ENCODE peak calls at places on chromosomes 11 and 22, in ten cellular contexts. One of them, this sample, is unnamed.

GRCh38 chr22:40218723-40219294 is 41.1 kb downstream of the TNRC6B start:
- DNase-seq in fibroblast of mammary gland: no peak
- DNase-seq in HT-29: no peak
- DNase-seq in stimulated activated CD4-positive, alpha-beta T cell treated with anti-CD3 and anti-CD28 coated beads, TNF-alpha, amount 100 ng/mL, for 24 hours: no peak
- DNase-seq in GOT3: no peak
- DNase-seq in HFF-Myc: no peak
- DNase-seq in iris pigment epithelial cell: peak
- DNase-seq in dorsolateral prefrontal cortex: no peak
- DNase-seq in HAP-1: no peak
- DNase-seq in left colon: no peak
- DNase-seq in this sample: no peak

GRCh38 chr11:126991596-126991995 is 9.0 kb downstream of the KIRREL3 start:
- DNase-seq in fibroblast of mammary gland: peak
- DNase-seq in HT-29: no peak
- DNase-seq in stimulated activated CD4-positive, alpha-beta T cell treated with anti-CD3 and anti-CD28 coated beads, TNF-alpha, amount 100 ng/mL, for 24 hours: no peak
- DNase-seq in GOT3: no peak
- DNase-seq in HFF-Myc: no peak
- DNase-seq in iris pigment epithelial cell: no peak
- DNase-seq in dorsolateral prefrontal cortex: no peak
- DNase-seq in HAP-1: no peak
- DNase-seq in left colon: no peak
- DNase-seq in this sample: no peak

GRCh38 chr22:44099696-44100095 is 75.6 kb downstream of the PARVB start:
- DNase-seq in fibroblast of mammary gland: no peak
- DNase-seq in HT-29: no peak
- DNase-seq in stimulated activated CD4-positive, alpha-beta T cell treated with anti-CD3 and anti-CD28 coated beads, TNF-alpha, amount 100 ng/mL, for 24 hours: no peak
- DNase-seq in GOT3: no peak
- DNase-seq in HFF-Myc: no peak
- DNase-seq in iris pigment epithelial cell: no peak
- DNase-seq in dorsolateral prefrontal cortex: peak
- DNase-seq in HAP-1: no peak
- DNase-seq in left colon: peak
- DNase-seq in this sample: no peak

GRCh38 chr11:42762348-42762747 is 549.4 kb upstream of the API5 start:
- DNase-seq in fibroblast of mammary gland: no peak
- DNase-seq in HT-29: no peak
- DNase-seq in stimulated activated CD4-positive, alpha-beta T cell treated with anti-CD3 and anti-CD28 coated beads, TNF-alpha, amount 100 ng/mL, for 24 hours: no peak
- DNase-seq in GOT3: no peak
- DNase-seq in HFF-Myc: no peak
- DNase-seq in iris pigment epithelial cell: no peak
- DNase-seq in dorsolateral prefrontal cortex: no peak
- DNase-seq in HAP-1: no peak
- DNase-seq in left colon: no peak
- DNase-seq in this sample: no peak

GRCh38 chr11:45804806-45805304 is at the start of gene SLC35C1:
- DNase-seq in fibroblast of mammary gland: peak
- DNase-seq in HT-29: peak
- DNase-seq in stimulated activated CD4-positive, alpha-beta T cell treated with anti-CD3 and anti-CD28 coated beads, TNF-alpha, amount 100 ng/mL, for 24 hours: peak
- DNase-seq in GOT3: peak
- DNase-seq in HFF-Myc: peak
- DNase-seq in iris pigment epithelial cell: peak
- DNase-seq in dorsolateral prefrontal cortex: peak
- DNase-seq in HAP-1: peak
- DNase-seq in left colon: peak
- DNase-seq in this sample: no peak

GRCh38 chr11:120931057-120931779 is 92.7 kb upstream of the TBCEL start:
- DNase-seq in fibroblast of mammary gland: no peak
- DNase-seq in HT-29: no peak
- DNase-seq in stimulated activated CD4-positive, alpha-beta T cell treated with anti-CD3 and anti-CD28 coated beads, TNF-alpha, amount 100 ng/mL, for 24 hours: no peak
- DNase-seq in GOT3: no peak
- DNase-seq in HFF-Myc: no peak
- DNase-seq in iris pigment epithelial cell: no peak
- DNase-seq in dorsolateral prefrontal cortex: no peak
- DNase-seq in HAP-1: peak
- DNase-seq in left colon: no peak
- DNase-seq in this sample: no peak

GRCh38 chr22:26629988-26630761 is 8.4 kb downstream of the CRYBA4 start:
- DNase-seq in fibroblast of mammary gland: no peak
- DNase-seq in HT-29: no peak
- DNase-seq in stimulated activated CD4-positive, alpha-beta T cell treated with anti-CD3 and anti-CD28 coated beads, TNF-alpha, amount 100 ng/mL, for 24 hours: no peak
- DNase-seq in GOT3: no peak
- DNase-seq in HFF-Myc: no peak
- DNase-seq in iris pigment epithelial cell: no peak
- DNase-seq in dorsolateral prefrontal cortex: no peak
- DNase-seq in HAP-1: no peak
- DNase-seq in left colon: no peak
- DNase-seq in this sample: no peak

GRCh38 chr22:24926849-24927579 is 19.5 kb downstream of the LHFPL7 start:
- DNase-seq in fibroblast of mammary gland: peak
- DNase-seq in HT-29: no peak
- DNase-seq in stimulated activated CD4-positive, alpha-beta T cell treated with anti-CD3 and anti-CD28 coated beads, TNF-alpha, amount 100 ng/mL, for 24 hours: no peak
- DNase-seq in GOT3: no peak
- DNase-seq in HFF-Myc: no peak
- DNase-seq in iris pigment epithelial cell: peak
- DNase-seq in dorsolateral prefrontal cortex: no peak
- DNase-seq in HAP-1: no peak
- DNase-seq in left colon: no peak
- DNase-seq in this sample: no peak

GRCh38 chr22:43110927-43111623 is 525 bp downstream of the BIK start:
- DNase-seq in fibroblast of mammary gland: no peak
- DNase-seq in HT-29: no peak
- DNase-seq in stimulated activated CD4-positive, alpha-beta T cell treated with anti-CD3 and anti-CD28 coated beads, TNF-alpha, amount 100 ng/mL, for 24 hours: no peak
- DNase-seq in GOT3: no peak
- DNase-seq in HFF-Myc: no peak
- DNase-seq in iris pigment epithelial cell: no peak
- DNase-seq in dorsolateral prefrontal cortex: no peak
- DNase-seq in HAP-1: peak
- DNase-seq in left colon: peak
- DNase-seq in this sample: no peak

GRCh38 chr22:41350087-41350486 is 31.7 kb upstream of the TEF start:
- DNase-seq in fibroblast of mammary gland: peak
- DNase-seq in HT-29: peak
- DNase-seq in stimulated activated CD4-positive, alpha-beta T cell treated with anti-CD3 and anti-CD28 coated beads, TNF-alpha, amount 100 ng/mL, for 24 hours: no peak
- DNase-seq in GOT3: no peak
- DNase-seq in HFF-Myc: no peak
- DNase-seq in iris pigment epithelial cell: no peak
- DNase-seq in dorsolateral prefrontal cortex: no peak
- DNase-seq in HAP-1: no peak
- DNase-seq in left colon: no peak
- DNase-seq in this sample: no peak

GRCh38 chr22:36257948-36258674 is 5.2 kb downstream of the APOL1 start:
- DNase-seq in fibroblast of mammary gland: no peak
- DNase-seq in HT-29: no peak
- DNase-seq in stimulated activated CD4-positive, alpha-beta T cell treated with anti-CD3 and anti-CD28 coated beads, TNF-alpha, amount 100 ng/mL, for 24 hours: no peak
- DNase-seq in GOT3: no peak
- DNase-seq in HFF-Myc: no peak
- DNase-seq in iris pigment epithelial cell: no peak
- DNase-seq in dorsolateral prefrontal cortex: no peak
- DNase-seq in HAP-1: no peak
- DNase-seq in left colon: no peak
- DNase-seq in this sample: no peak

GRCh38 chr11:128341280-128341679 is 246.1 kb downstream of the ETS1 start:
- DNase-seq in fibroblast of mammary gland: peak
- DNase-seq in HT-29: no peak
- DNase-seq in stimulated activated CD4-positive, alpha-beta T cell treated with anti-CD3 and anti-CD28 coated beads, TNF-alpha, amount 100 ng/mL, for 24 hours: no peak
- DNase-seq in GOT3: no peak
- DNase-seq in HFF-Myc: no peak
- DNase-seq in iris pigment epithelial cell: peak
- DNase-seq in dorsolateral prefrontal cortex: no peak
- DNase-seq in HAP-1: no peak
- DNase-seq in left colon: no peak
- DNase-seq in this sample: no peak

GRCh38 chr11:86197448-86197847 is 47.1 kb upstream of the EED start:
- DNase-seq in fibroblast of mammary gland: no peak
- DNase-seq in HT-29: no peak
- DNase-seq in stimulated activated CD4-positive, alpha-beta T cell treated with anti-CD3 and anti-CD28 coated beads, TNF-alpha, amount 100 ng/mL, for 24 hours: no peak
- DNase-seq in GOT3: no peak
- DNase-seq in HFF-Myc: no peak
- DNase-seq in iris pigment epithelial cell: no peak
- DNase-seq in dorsolateral prefrontal cortex: no peak
- DNase-seq in HAP-1: no peak
- DNase-seq in left colon: no peak
- DNase-seq in this sample: no peak

GRCh38 chr11:3163241-3163981 is 1.7 kb downstream of the OSBPL5 start:
- DNase-seq in fibroblast of mammary gland: no peak
- DNase-seq in HT-29: no peak
- DNase-seq in stimulated activated CD4-positive, alpha-beta T cell treated with anti-CD3 and anti-CD28 coated beads, TNF-alpha, amount 100 ng/mL, for 24 hours: no peak
- DNase-seq in GOT3: no peak
- DNase-seq in HFF-Myc: no peak
- DNase-seq in iris pigment epithelial cell: no peak
- DNase-seq in dorsolateral prefrontal cortex: peak
- DNase-seq in HAP-1: no peak
- DNase-seq in left colon: no peak
- DNase-seq in this sample: no peak

GRCh38 chr11:46382644-46383403 is 1.4 kb downstream of the MDK start:
- DNase-seq in fibroblast of mammary gland: peak
- DNase-seq in HT-29: peak
- DNase-seq in stimulated activated CD4-positive, alpha-beta T cell treated with anti-CD3 and anti-CD28 coated beads, TNF-alpha, amount 100 ng/mL, for 24 hours: no peak
- DNase-seq in GOT3: no peak
- DNase-seq in HFF-Myc: no peak
- DNase-seq in iris pigment epithelial cell: peak
- DNase-seq in dorsolateral prefrontal cortex: no peak
- DNase-seq in HAP-1: peak
- DNase-seq in left colon: no peak
- DNase-seq in this sample: no peak

GRCh38 chr22:36465232-36466021 is 16.0 kb downstream of the TXN2 start:
- DNase-seq in fibroblast of mammary gland: peak
- DNase-seq in HT-29: peak
- DNase-seq in stimulated activated CD4-positive, alpha-beta T cell treated with anti-CD3 and anti-CD28 coated beads, TNF-alpha, amount 100 ng/mL, for 24 hours: no peak
- DNase-seq in GOT3: peak
- DNase-seq in HFF-Myc: no peak
- DNase-seq in iris pigment epithelial cell: peak
- DNase-seq in dorsolateral prefrontal cortex: no peak
- DNase-seq in HAP-1: no peak
- DNase-seq in left colon: peak
- DNase-seq in this sample: no peak

GRCh38 chr22:47656806-47657205 is 894.4 kb downstream of the TBC1D22A start:
- DNase-seq in fibroblast of mammary gland: no peak
- DNase-seq in HT-29: no peak
- DNase-seq in stimulated activated CD4-positive, alpha-beta T cell treated with anti-CD3 and anti-CD28 coated beads, TNF-alpha, amount 100 ng/mL, for 24 hours: no peak
- DNase-seq in GOT3: no peak
- DNase-seq in HFF-Myc: no peak
- DNase-seq in iris pigment epithelial cell: no peak
- DNase-seq in dorsolateral prefrontal cortex: no peak
- DNase-seq in HAP-1: no peak
- DNase-seq in left colon: no peak
- DNase-seq in this sample: no peak

GRCh38 chr11:61152816-61153592 is 8.2 kb downstream of the VPS37C start:
- DNase-seq in fibroblast of mammary gland: peak
- DNase-seq in HT-29: peak
- DNase-seq in stimulated activated CD4-positive, alpha-beta T cell treated with anti-CD3 and anti-CD28 coated beads, TNF-alpha, amount 100 ng/mL, for 24 hours: no peak
- DNase-seq in GOT3: no peak
- DNase-seq in HFF-Myc: no peak
- DNase-seq in iris pigment epithelial cell: peak
- DNase-seq in dorsolateral prefrontal cortex: no peak
- DNase-seq in HAP-1: no peak
- DNase-seq in left colon: no peak
- DNase-seq in this sample: no peak

GRCh38 chr11:84255483-84255882 is 969.3 kb upstream of the CCDC90B start:
- DNase-seq in fibroblast of mammary gland: no peak
- DNase-seq in HT-29: no peak
- DNase-seq in stimulated activated CD4-positive, alpha-beta T cell treated with anti-CD3 and anti-CD28 coated beads, TNF-alpha, amount 100 ng/mL, for 24 hours: no peak
- DNase-seq in GOT3: no peak
- DNase-seq in HFF-Myc: no peak
- DNase-seq in iris pigment epithelial cell: no peak
- DNase-seq in dorsolateral prefrontal cortex: no peak
- DNase-seq in HAP-1: no peak
- DNase-seq in left colon: no peak
- DNase-seq in this sample: no peak

GRCh38 chr11:76152086-76152658 is 54.1 kb downstream of the WNT11 start:
- DNase-seq in fibroblast of mammary gland: peak
- DNase-seq in HT-29: peak
- DNase-seq in stimulated activated CD4-positive, alpha-beta T cell treated with anti-CD3 and anti-CD28 coated beads, TNF-alpha, amount 100 ng/mL, for 24 hours: peak
- DNase-seq in GOT3: peak
- DNase-seq in HFF-Myc: no peak
- DNase-seq in iris pigment epithelial cell: peak
- DNase-seq in dorsolateral prefrontal cortex: peak
- DNase-seq in HAP-1: peak
- DNase-seq in left colon: peak
- DNase-seq in this sample: peak

GRCh38 chr11:69298778-69299461 is 5.0 kb downstream of the MYEOV start:
- DNase-seq in fibroblast of mammary gland: peak
- DNase-seq in HT-29: no peak
- DNase-seq in stimulated activated CD4-positive, alpha-beta T cell treated with anti-CD3 and anti-CD28 coated beads, TNF-alpha, amount 100 ng/mL, for 24 hours: no peak
- DNase-seq in GOT3: no peak
- DNase-seq in HFF-Myc: no peak
- DNase-seq in iris pigment epithelial cell: peak
- DNase-seq in dorsolateral prefrontal cortex: no peak
- DNase-seq in HAP-1: no peak
- DNase-seq in left colon: no peak
- DNase-seq in this sample: no peak

GRCh38 chr11:118438314-118438931 is 2.1 kb downstream of the KMT2A start:
- DNase-seq in fibroblast of mammary gland: peak
- DNase-seq in HT-29: peak
- DNase-seq in stimulated activated CD4-positive, alpha-beta T cell treated with anti-CD3 and anti-CD28 coated beads, TNF-alpha, amount 100 ng/mL, for 24 hours: peak
- DNase-seq in GOT3: no peak
- DNase-seq in HFF-Myc: no peak
- DNase-seq in iris pigment epithelial cell: peak
- DNase-seq in dorsolateral prefrontal cortex: peak
- DNase-seq in HAP-1: peak
- DNase-seq in left colon: peak
- DNase-seq in this sample: no peak

GRCh38 chr11:134668796-134669195 is 256.8 kb upstream of the B3GAT1 start:
- DNase-seq in fibroblast of mammary gland: no peak
- DNase-seq in HT-29: no peak
- DNase-seq in stimulated activated CD4-positive, alpha-beta T cell treated with anti-CD3 and anti-CD28 coated beads, TNF-alpha, amount 100 ng/mL, for 24 hours: no peak
- DNase-seq in GOT3: no peak
- DNase-seq in HFF-Myc: no peak
- DNase-seq in iris pigment epithelial cell: no peak
- DNase-seq in dorsolateral prefrontal cortex: no peak
- DNase-seq in HAP-1: no peak
- DNase-seq in left colon: no peak
- DNase-seq in this sample: no peak

GRCh38 chr11:4700436-4700820 is 2.8 kb upstream of the OR51E2 start:
- DNase-seq in fibroblast of mammary gland: no peak
- DNase-seq in HT-29: no peak
- DNase-seq in stimulated activated CD4-positive, alpha-beta T cell treated with anti-CD3 and anti-CD28 coated beads, TNF-alpha, amount 100 ng/mL, for 24 hours: no peak
- DNase-seq in GOT3: no peak
- DNase-seq in HFF-Myc: no peak
- DNase-seq in iris pigment epithelial cell: no peak
- DNase-seq in dorsolateral prefrontal cortex: no peak
- DNase-seq in HAP-1: no peak
- DNase-seq in left colon: no peak
- DNase-seq in this sample: no peak

GRCh38 chr11:2578006-2578933 is 121.5 kb downstream of the KCNQ1OT1 start:
- DNase-seq in fibroblast of mammary gland: no peak
- DNase-seq in HT-29: no peak
- DNase-seq in stimulated activated CD4-positive, alpha-beta T cell treated with anti-CD3 and anti-CD28 coated beads, TNF-alpha, amount 100 ng/mL, for 24 hours: no peak
- DNase-seq in GOT3: no peak
- DNase-seq in HFF-Myc: no peak
- DNase-seq in iris pigment epithelial cell: no peak
- DNase-seq in dorsolateral prefrontal cortex: peak
- DNase-seq in HAP-1: no peak
- DNase-seq in left colon: peak
- DNase-seq in this sample: no peak

GRCh38 chr11:121839821-121840220 is 276.2 kb downstream of the BLID start:
- DNase-seq in fibroblast of mammary gland: peak
- DNase-seq in HT-29: no peak
- DNase-seq in stimulated activated CD4-positive, alpha-beta T cell treated with anti-CD3 and anti-CD28 coated beads, TNF-alpha, amount 100 ng/mL, for 24 hours: no peak
- DNase-seq in GOT3: no peak
- DNase-seq in HFF-Myc: no peak
- DNase-seq in iris pigment epithelial cell: peak
- DNase-seq in dorsolateral prefrontal cortex: no peak
- DNase-seq in HAP-1: no peak
- DNase-seq in left colon: no peak
- DNase-seq in this sample: no peak

GRCh38 chr22:39928556-39929401 is 27.9 kb downstream of the GRAP2 start:
- DNase-seq in fibroblast of mammary gland: no peak
- DNase-seq in HT-29: no peak
- DNase-seq in stimulated activated CD4-positive, alpha-beta T cell treated with anti-CD3 and anti-CD28 coated beads, TNF-alpha, amount 100 ng/mL, for 24 hours: no peak
- DNase-seq in GOT3: no peak
- DNase-seq in HFF-Myc: no peak
- DNase-seq in iris pigment epithelial cell: no peak
- DNase-seq in dorsolateral prefrontal cortex: no peak
- DNase-seq in HAP-1: no peak
- DNase-seq in left colon: no peak
- DNase-seq in this sample: no peak

GRCh38 chr22:19041403-19042074 is 80.7 kb downstream of the DGCR2 start:
- DNase-seq in fibroblast of mammary gland: no peak
- DNase-seq in HT-29: no peak
- DNase-seq in stimulated activated CD4-positive, alpha-beta T cell treated with anti-CD3 and anti-CD28 coated beads, TNF-alpha, amount 100 ng/mL, for 24 hours: no peak
- DNase-seq in GOT3: no peak
- DNase-seq in HFF-Myc: no peak
- DNase-seq in iris pigment epithelial cell: no peak
- DNase-seq in dorsolateral prefrontal cortex: peak
- DNase-seq in HAP-1: no peak
- DNase-seq in left colon: no peak
- DNase-seq in this sample: no peak

This sample was measured in iPS DF 19.7.